ENCODE peak calls at places on chromosomes 7 and 10, in six cellular contexts. Y is fibroblast of mammary gland, K is tibial nerve, X is Calu3, B is fibroblast of the aortic adventitia, M is astrocyte. W is an unnamed sample.

GRCh38 chr10:98226508-98227144 is 41.4 kb downstream of the LOXL4 start:
- DNase-seq in B (no peak), K (no peak), X (no peak), Y (no peak), M (no peak), W (no peak)

GRCh38 chr10:14185501-14186045 is 145.2 kb downstream of the FRMD4A start:
- DNase-seq in B (no peak), K (no peak), X (no peak), Y (peak; percentile 43), M (peak; percentile 96), W (peak; percentile 79)

GRCh38 chr10:27190508-27190907 is 35.4 kb downstream of the MASTL start:
- DNase-seq in X (no peak), M (no peak), K (no peak), B (no peak), Y (no peak), W (no peak)

GRCh38 chr7:41189866-41190265 is 513.0 kb downstream of the INHBA start:
- DNase-seq in Y (peak; percentile 97), B (peak; percentile 85), M (peak; percentile 98), K (no peak), X (peak; percentile 54), W (no peak)

GRCh38 chr7:93948106-93948505 is 26.6 kb downstream of the GNG11 start:
- DNase-seq in X (no peak), K (no peak), Y (peak; percentile 37), B (no peak), M (peak; percentile 67), W (no peak)

GRCh38 chr7:67019562-67020390 is 23.1 kb downstream of the TYW1 start:
- DNase-seq in M (peak; percentile 12), X (no peak), K (no peak), Y (peak; percentile 40), B (no peak), W (peak; percentile 11)

GRCh38 chr7:79339208-79339925 is 114.1 kb downstream of the MAGI2 start:
- DNase-seq in M (no peak), X (no peak), B (no peak), K (no peak), Y (no peak), W (no peak)

GRCh38 chr7:51139796-51140195 is 176.8 kb downstream of the COBL start:
- DNase-seq in K (no peak), M (no peak), X (peak; percentile 39), Y (peak; percentile 28), B (peak; percentile 50), W (no peak)

GRCh38 chr7:3238525-3239210 is 62.4 kb upstream of the SDK1 start:
- DNase-seq in X (no peak), Y (peak; percentile 4), B (no peak), M (peak; percentile 16), K (no peak), W (no peak)

GRCh38 chr7:132687981-132688383 is 111.7 kb upstream of the PLXNA4 start:
- DNase-seq in X (no peak), Y (no peak), K (no peak), M (no peak), B (no peak), W (no peak)

GRCh38 chr10:99598781-99599481 is 21.3 kb downstream of the SLC25A28 start:
- DNase-seq in K (no peak), B (no peak), Y (peak; percentile 24), X (no peak), M (no peak), W (no peak)

GRCh38 chr7:113392841-113393540 is 274.6 kb upstream of the SMIM30 start:
- DNase-seq in M (no peak), B (no peak), Y (no peak), K (no peak), X (no peak), W (no peak)

GRCh38 chr7:124840435-124840834 is 74.8 kb upstream of the GPR37 start:
- DNase-seq in Y (peak; percentile 2), K (no peak), B (no peak), X (no peak), M (no peak), W (no peak)

GRCh38 chr10:65898055-65898454 is 1027.8 kb upstream of the LRRTM3 start:
- DNase-seq in M (no peak), B (no peak), Y (no peak), K (no peak), X (no peak), W (no peak)

GRCh38 chr7:82036146-82036886 is 266.5 kb upstream of the HGF start:
- DNase-seq in K (no peak), M (peak; percentile 80), B (peak; percentile 81), X (no peak), Y (peak; percentile 89), W (no peak)

GRCh38 chr7:36441344-36442022 is 51.8 kb downstream of the ANLN start:
- DNase-seq in K (no peak), Y (no peak), X (no peak), B (no peak), M (no peak), W (no peak)

GRCh38 chr7:36439624-36440023 is 50.0 kb downstream of the ANLN start:
- DNase-seq in Y (no peak), K (no peak), M (peak; percentile 23), B (no peak), X (no peak), W (no peak)

GRCh38 chr7:36438211-36438610 is 48.5 kb downstream of the ANLN start:
- DNase-seq in X (no peak), B (no peak), M (no peak), Y (no peak), K (no peak), W (no peak)

GRCh38 chr7:36440880-36441279 is 51.2 kb downstream of the ANLN start:
- DNase-seq in B (peak; percentile 72), K (no peak), Y (peak; percentile 38), X (no peak), M (peak; percentile 13), W (no peak)
- TF ChIP-seq CTCF in B (peak; percentile 50), K (no peak), Y (peak; percentile 49), X (no peak), M (peak; percentile 47), W (peak; percentile 49)

GRCh38 chr10:6473430-6473829 is 106.6 kb downstream of the PRKCQ start:
- DNase-seq in K (no peak), Y (no peak), X (no peak), B (no peak), M (no peak), W (peak; percentile 77)
- TF ChIP-seq CTCF in K (no peak), Y (no peak), X (no peak), B (no peak), M (no peak), W (peak; percentile 36)

GRCh38 chr7:26280723-26281122 is 10.9 kb upstream of the SNX10 start:
- DNase-seq in M (no peak), K (no peak), X (no peak), B (no peak), Y (no peak), W (no peak)

GRCh38 chr7:26286157-26286556 is 5.5 kb upstream of the SNX10 start:
- DNase-seq in X (no peak), M (no peak), B (no peak), K (no peak), Y (no peak), W (no peak)

GRCh38 chr7:26284477-26284876 is 7.2 kb upstream of the SNX10 start:
- DNase-seq in M (no peak), X (peak; percentile 30), Y (no peak), K (no peak), B (no peak), W (no peak)

GRCh38 chr7:26280097-26280496 is 11.6 kb upstream of the SNX10 start:
- DNase-seq in B (no peak), Y (no peak), X (no peak), M (no peak), K (no peak), W (no peak)

DNA sequence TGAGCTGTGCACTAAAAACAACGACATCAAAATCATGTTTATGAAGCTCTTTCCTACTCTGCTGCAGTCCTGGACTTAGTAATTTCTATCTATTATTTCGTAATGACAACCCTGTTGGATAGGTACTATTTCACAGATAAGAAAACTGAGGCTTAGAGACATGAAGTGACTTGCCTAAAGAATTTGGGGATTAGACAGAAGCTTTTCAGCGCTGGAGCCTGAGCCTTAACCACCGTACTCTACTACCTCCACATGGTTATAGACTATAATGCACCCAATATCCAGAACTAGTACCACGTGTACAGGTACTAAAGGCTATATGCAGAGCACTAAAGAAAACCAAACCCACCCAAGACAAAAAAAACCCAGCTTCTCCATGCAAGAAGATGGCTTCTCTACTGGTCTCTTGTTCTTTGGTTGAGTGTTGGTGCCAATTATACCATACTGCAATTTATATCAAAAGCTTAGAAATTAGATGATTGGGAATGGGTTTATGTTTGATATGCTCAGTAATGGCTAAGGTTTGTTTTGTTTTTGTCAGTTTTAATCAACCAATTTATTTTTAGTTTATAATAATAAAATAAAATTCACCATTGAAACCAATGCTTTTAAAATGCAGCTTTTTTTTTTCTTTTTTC is 6.5 kb upstream of the SNX10 start:
- DNase-seq in M (no peak), X (peak; percentile 18), Y (no peak), K (no peak), B (no peak), W (peak; percentile 22)
- TF ChIP-seq CTCF in M (no peak), X (no peak), Y (peak; percentile 2), K (no peak), B (no peak), W (peak; percentile 51)

GRCh38 chr10:118106426-118106825 is 59.7 kb upstream of the RAB11FIP2 start:
- DNase-seq in B (peak; percentile 44), K (no peak), Y (peak; percentile 41), X (peak; percentile 15), M (peak; percentile 5), W (peak; percentile 4)

GRCh38 chr10:118107040-118107439 is 60.3 kb upstream of the RAB11FIP2 start:
- DNase-seq in K (no peak), B (no peak), Y (peak; percentile 19), X (no peak), M (no peak), W (no peak)

GRCh38 chr10:118101501-118101900 is 54.8 kb upstream of the RAB11FIP2 start:
- DNase-seq in M (peak; percentile 47), B (no peak), K (no peak), X (no peak), Y (peak; percentile 1), W (no peak)

GRCh38 chr10:118107541-118107940 is 60.8 kb upstream of the RAB11FIP2 start:
- DNase-seq in B (no peak), K (no peak), X (no peak), M (no peak), Y (no peak), W (no peak)

GRCh38 chr10:118102116-118102515 is 55.4 kb upstream of the RAB11FIP2 start:
- DNase-seq in M (peak; percentile 32), B (no peak), Y (no peak), K (no peak), X (no peak), W (no peak)
- TF ChIP-seq CTCF in M (no peak), B (no peak), Y (no peak), K (no peak), X (no peak), W (no peak)

W was measured in activated CD8-positive, alpha-beta T cell treated with anti-CD3 and anti-CD28 coated beads for 36 hours.